ENCODE peak calls at places on chromosomes 12 and 14, in six cellular contexts. F is NCI-H345; V is NCI-H2171; H is ELF-1; W is MCF 10A; O is CD8-positive, alpha-beta T cell. C is an unnamed sample.

GRCh38 chr14:24674204-24674970 is 40.4 kb upstream of the GZMB start:
- DNase-seq in W (no peak), F (no peak), V (no peak), H (no peak), O (no peak), C (no peak)

GRCh38 chr12:2779281-2779680 is 15.5 kb upstream of the FKBP4 start:
- DNase-seq in O (no peak), V (no peak), F (no peak), H (peak), W (no peak), C (no peak)

GRCh38 chr12:3218150-3218845 is 141.1 kb downstream of the TSPAN9 start:
- DNase-seq in V (peak), H (no peak), F (peak), W (peak), O (no peak), C (no peak)

GRCh38 chr12:153080-153746 is 60.7 kb downstream of the SLC6A12 start:
- DNase-seq in H (peak), W (peak), O (peak), F (peak), V (peak), C (peak)

GRCh38 chr12:94041833-94042232 is 106.5 kb upstream of the PLXNC1 start:
- DNase-seq in W (no peak), F (no peak), V (peak), O (no peak), H (no peak), C (no peak)

GRCh38 chr12:45730842-45731336 is 1.4 kb downstream of the ARID2 start:
- DNase-seq in V (no peak), W (peak), H (no peak), O (no peak), F (no peak), C (peak)

GRCh38 chr12:113555226-113555625 is 83.6 kb upstream of the LHX5 start:
- DNase-seq in O (no peak), H (no peak), V (no peak), F (no peak), W (no peak), C (peak)

GRCh38 chr14:55019968-55020554 is 6.8 kb downstream of the WDHD1 start:
- DNase-seq in V (no peak), O (no peak), F (no peak), H (no peak), W (no peak), C (no peak)

GRCh38 chr12:46786774-46787173 is 39.0 kb downstream of the SLC38A4 start:
- DNase-seq in F (no peak), O (no peak), V (no peak), H (no peak), W (peak), C (no peak)

GRCh38 chr12:123268850-123269249 is 2.8 kb downstream of the CDK2AP1 start:
- DNase-seq in H (no peak), F (no peak), W (no peak), V (no peak), O (no peak), C (no peak)

GRCh38 chr12:63814146-63814774 is 30.2 kb upstream of the SRGAP1 start:
- DNase-seq in H (no peak), O (no peak), W (no peak), F (peak), V (no peak), C (no peak)

GRCh38 chr12:74586251-74586650 is 48.6 kb downstream of the ATXN7L3B start:
- DNase-seq in O (no peak), H (no peak), W (no peak), V (no peak), F (no peak), C (no peak)

GRCh38 chr14:92625213-92625612 is 111.6 kb downstream of the RIN3 start:
- DNase-seq in H (no peak), W (peak), F (no peak), V (no peak), O (no peak), C (peak)

GRCh38 chr14:101737414-101738367 is 23.8 kb upstream of the PPP2R5C start:
- DNase-seq in H (no peak), F (no peak), W (no peak), O (no peak), V (no peak), C (no peak)

GRCh38 chr12:989051-989450 is 2.0 kb upstream of the ERC1 start:
- DNase-seq in O (no peak), F (no peak), V (no peak), H (no peak), W (no peak), C (peak)

GRCh38 chr12:30395190-30395589 is 300.5 kb downstream of the IPO8 start:
- DNase-seq in H (no peak), V (no peak), F (no peak), O (no peak), W (no peak), C (no peak)

GRCh38 chr12:66901136-66901932 is 222.5 kb upstream of the GRIP1 start:
- DNase-seq in H (no peak), O (no peak), W (no peak), F (no peak), V (no peak), C (no peak)

GRCh38 chr14:49173765-49174373 is 412.3 kb downstream of the RPS29 start:
- DNase-seq in H (peak), F (peak), W (peak), V (peak), O (no peak), C (peak)

GRCh38 chr12:52581066-52581465 is 7.4 kb upstream of the KRT74 start:
- DNase-seq in O (no peak), F (no peak), W (peak), V (no peak), H (no peak), C (no peak)

GRCh38 chr12:67798763-67799162 is 150.2 kb downstream of the DYRK2 start:
- DNase-seq in H (no peak), W (no peak), V (no peak), O (no peak), F (no peak), C (no peak)

GRCh38 chr12:86052921-86053320 is 178.8 kb downstream of the NTS start:
- DNase-seq in O (no peak), V (no peak), F (no peak), W (no peak), H (no peak), C (no peak)

GRCh38 chr12:130576286-130576933 is 139.7 kb downstream of the RIMBP2 start:
- DNase-seq in V (peak), W (no peak), H (no peak), F (peak), O (no peak), C (no peak)

GRCh38 chr12:2794261-2794735 is 472 bp upstream of the FKBP4 start:
- DNase-seq in V (no peak), O (peak), F (no peak), W (no peak), H (no peak), C (no peak)